ENCODE peak calls at places on chromosomes 11 and 22, in seven cellular contexts. One of them, this sample, is unnamed.

GRCh38 chr11:61378713-61379313 is 13.6 kb upstream of the TMEM216 start:
- DNase-seq in endothelial cell of umbilical vein: no peak
- DNase-seq in HCT116: no peak
- DNase-seq in breast epithelium: peak
- DNase-seq in spleen: no peak
- DNase-seq in esophagus muscularis mucosa: no peak
- DNase-seq in HepG2: peak
- DNase-seq in this sample: no peak

GRCh38 chr11:45399166-45399565 is 113.0 kb upstream of the SYT13 start:
- DNase-seq in endothelial cell of umbilical vein: no peak
- DNase-seq in HCT116: no peak
- DNase-seq in breast epithelium: no peak
- DNase-seq in spleen: no peak
- DNase-seq in esophagus muscularis mucosa: no peak
- DNase-seq in HepG2: no peak
- DNase-seq in this sample: no peak

GRCh38 chr11:112734207-112734606 is 227.0 kb upstream of the NCAM1 start:
- DNase-seq in endothelial cell of umbilical vein: no peak
- DNase-seq in HCT116: no peak
- DNase-seq in breast epithelium: no peak
- DNase-seq in spleen: no peak
- DNase-seq in esophagus muscularis mucosa: no peak
- DNase-seq in HepG2: no peak
- DNase-seq in this sample: no peak

GRCh38 chr22:17120711-17121234 is 387 bp downstream of the TMEM121B start:
- DNase-seq in endothelial cell of umbilical vein: no peak
- DNase-seq in HCT116: no peak
- DNase-seq in breast epithelium: no peak
- DNase-seq in spleen: no peak
- DNase-seq in esophagus muscularis mucosa: no peak
- DNase-seq in HepG2: no peak
- DNase-seq in this sample: no peak

GRCh38 chr11:19595840-19596751 is 116.5 kb upstream of the NAV2 start:
- DNase-seq in endothelial cell of umbilical vein: peak
- DNase-seq in HCT116: no peak
- DNase-seq in breast epithelium: no peak
- DNase-seq in spleen: no peak
- DNase-seq in esophagus muscularis mucosa: no peak
- DNase-seq in HepG2: no peak
- DNase-seq in this sample: peak

GRCh38 chr11:18321622-18321990 is 334 bp downstream of the HPS5 start:
- DNase-seq in endothelial cell of umbilical vein: no peak
- DNase-seq in HCT116: no peak
- DNase-seq in breast epithelium: no peak
- DNase-seq in spleen: no peak
- DNase-seq in esophagus muscularis mucosa: no peak
- DNase-seq in HepG2: no peak
- DNase-seq in this sample: no peak

GRCh38 chr22:38298312-38299000 is 18.8 kb downstream of the CSNK1E start:
- DNase-seq in endothelial cell of umbilical vein: no peak
- DNase-seq in HCT116: peak
- DNase-seq in breast epithelium: peak
- DNase-seq in spleen: peak
- DNase-seq in esophagus muscularis mucosa: no peak
- DNase-seq in HepG2: no peak
- DNase-seq in this sample: no peak

GRCh38 chr22:42283288-42284229 is 13.1 kb upstream of the TCF20 start:
- DNase-seq in endothelial cell of umbilical vein: no peak
- DNase-seq in HCT116: no peak
- DNase-seq in breast epithelium: no peak
- DNase-seq in spleen: peak
- DNase-seq in esophagus muscularis mucosa: no peak
- DNase-seq in HepG2: no peak
- DNase-seq in this sample: no peak

GRCh38 chr11:107252429-107253161 is 205.0 kb downstream of the CWF19L2 start:
- DNase-seq in endothelial cell of umbilical vein: no peak
- DNase-seq in HCT116: no peak
- DNase-seq in breast epithelium: no peak
- DNase-seq in spleen: no peak
- DNase-seq in esophagus muscularis mucosa: no peak
- DNase-seq in HepG2: no peak
- DNase-seq in this sample: no peak

GRCh38 chr22:25032066-25032465 is 79.5 kb downstream of the KIAA1671 start:
- DNase-seq in endothelial cell of umbilical vein: no peak
- DNase-seq in HCT116: no peak
- DNase-seq in breast epithelium: no peak
- DNase-seq in spleen: no peak
- DNase-seq in esophagus muscularis mucosa: no peak
- DNase-seq in HepG2: no peak
- DNase-seq in this sample: no peak

GRCh38 chr11:76524919-76525318 is 80.1 kb downstream of the EMSY start:
- DNase-seq in endothelial cell of umbilical vein: no peak
- DNase-seq in HCT116: peak
- DNase-seq in breast epithelium: no peak
- DNase-seq in spleen: no peak
- DNase-seq in esophagus muscularis mucosa: no peak
- DNase-seq in HepG2: peak
- DNase-seq in this sample: no peak

GRCh38 chr22:44584256-44584902 is 86.3 kb upstream of the RTL6 start:
- DNase-seq in endothelial cell of umbilical vein: no peak
- DNase-seq in HCT116: no peak
- DNase-seq in breast epithelium: no peak
- DNase-seq in spleen: peak
- DNase-seq in esophagus muscularis mucosa: no peak
- DNase-seq in HepG2: no peak
- DNase-seq in this sample: peak

DNA sequence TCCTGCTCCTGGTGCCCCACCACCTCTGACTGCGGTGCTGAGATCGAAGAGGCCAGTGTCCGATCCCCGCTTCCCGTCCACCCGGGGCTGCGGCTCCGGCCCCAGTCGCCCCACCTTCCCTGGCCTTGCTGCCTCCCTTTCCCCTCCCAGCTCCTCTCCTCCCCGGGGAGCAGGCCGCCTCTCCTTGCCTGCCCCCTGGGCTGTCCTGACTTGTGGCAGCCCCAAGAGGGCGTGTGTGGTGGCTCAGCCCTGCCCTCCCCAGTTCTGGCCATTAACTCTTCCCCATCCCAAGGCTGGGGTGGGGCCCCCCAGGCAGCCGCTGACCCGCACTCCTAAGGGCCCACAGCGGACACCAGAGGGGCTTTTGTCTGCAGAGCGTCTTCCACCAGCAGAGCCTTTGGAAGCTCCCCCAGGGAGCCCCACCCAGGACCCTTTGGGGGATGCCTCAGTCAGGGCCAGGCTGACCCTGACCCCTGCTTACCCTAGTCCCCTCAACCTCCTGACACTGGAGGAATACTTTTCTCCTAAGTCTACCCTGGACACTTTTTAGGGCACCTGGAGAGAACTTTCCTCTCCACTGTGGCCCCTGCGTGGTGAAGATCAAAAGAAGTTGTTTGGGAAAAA is 16.7 kb downstream of the RTN4RL2 start:
- DNase-seq in endothelial cell of umbilical vein: no peak
- DNase-seq in HCT116: no peak
- DNase-seq in breast epithelium: no peak
- DNase-seq in spleen: peak
- DNase-seq in esophagus muscularis mucosa: no peak
- DNase-seq in HepG2: no peak
- DNase-seq in this sample: no peak
- TF ChIP-seq POLR2A in endothelial cell of umbilical vein: no peak
- TF ChIP-seq POLR2A in HCT116: no peak
- TF ChIP-seq POLR2A in breast epithelium: no peak
- TF ChIP-seq POLR2A in spleen: no peak
- TF ChIP-seq POLR2A in esophagus muscularis mucosa: no peak
- TF ChIP-seq POLR2A in HepG2: no peak
- TF ChIP-seq POLR2A in this sample: no peak

GRCh38 chr11:12674936-12675696 is 895 bp downstream of the TEAD1 start:
- DNase-seq in endothelial cell of umbilical vein: peak
- DNase-seq in HCT116: no peak
- DNase-seq in breast epithelium: peak
- DNase-seq in spleen: no peak
- DNase-seq in esophagus muscularis mucosa: no peak
- DNase-seq in HepG2: no peak
- DNase-seq in this sample: peak

GRCh38 chr11:12678092-12678491 is 3.9 kb downstream of the TEAD1 start:
- DNase-seq in endothelial cell of umbilical vein: no peak
- DNase-seq in HCT116: no peak
- DNase-seq in breast epithelium: no peak
- DNase-seq in spleen: no peak
- DNase-seq in esophagus muscularis mucosa: no peak
- DNase-seq in HepG2: no peak
- DNase-seq in this sample: no peak

GRCh38 chr11:12678991-12679390 is 4.8 kb downstream of the TEAD1 start:
- DNase-seq in endothelial cell of umbilical vein: no peak
- DNase-seq in HCT116: no peak
- DNase-seq in breast epithelium: no peak
- DNase-seq in spleen: no peak
- DNase-seq in esophagus muscularis mucosa: no peak
- DNase-seq in HepG2: no peak
- DNase-seq in this sample: no peak

GRCh38 chr11:12675951-12676711 is 1.9 kb downstream of the TEAD1 start:
- DNase-seq in endothelial cell of umbilical vein: peak
- DNase-seq in HCT116: no peak
- DNase-seq in breast epithelium: no peak
- DNase-seq in spleen: no peak
- DNase-seq in esophagus muscularis mucosa: no peak
- DNase-seq in HepG2: no peak
- DNase-seq in this sample: no peak

GRCh38 chr11:12677131-12677530 is 2.9 kb downstream of the TEAD1 start:
- DNase-seq in endothelial cell of umbilical vein: peak
- DNase-seq in HCT116: no peak
- DNase-seq in breast epithelium: peak
- DNase-seq in spleen: no peak
- DNase-seq in esophagus muscularis mucosa: no peak
- DNase-seq in HepG2: no peak
- DNase-seq in this sample: no peak
- H3K27ac ChIP-seq in endothelial cell of umbilical vein: no peak
- H3K27ac ChIP-seq in HCT116: no peak
- H3K27ac ChIP-seq in breast epithelium: peak
- H3K27ac ChIP-seq in spleen: no peak
- H3K27ac ChIP-seq in esophagus muscularis mucosa: peak
- H3K27ac ChIP-seq in HepG2: no peak
- H3K27ac ChIP-seq in this sample: no peak

GRCh38 chr22:30357650-30358215 is 926 bp downstream of the CCDC157 start:
- DNase-seq in endothelial cell of umbilical vein: no peak
- DNase-seq in HCT116: no peak
- DNase-seq in breast epithelium: no peak
- DNase-seq in spleen: no peak
- DNase-seq in esophagus muscularis mucosa: no peak
- DNase-seq in HepG2: no peak
- DNase-seq in this sample: no peak

GRCh38 chr22:30354644-30355043 is 2.0 kb downstream of the SF3A1 start:
- DNase-seq in endothelial cell of umbilical vein: no peak
- DNase-seq in HCT116: no peak
- DNase-seq in breast epithelium: no peak
- DNase-seq in spleen: no peak
- DNase-seq in esophagus muscularis mucosa: no peak
- DNase-seq in HepG2: no peak
- DNase-seq in this sample: no peak

GRCh38 chr22:30361916-30362631 is 5.3 kb downstream of the CCDC157 start:
- DNase-seq in endothelial cell of umbilical vein: no peak
- DNase-seq in HCT116: no peak
- DNase-seq in breast epithelium: no peak
- DNase-seq in spleen: no peak
- DNase-seq in esophagus muscularis mucosa: no peak
- DNase-seq in HepG2: no peak
- DNase-seq in this sample: no peak

GRCh38 chr22:30351226-30351625 is 5.5 kb downstream of the SF3A1 start:
- DNase-seq in endothelial cell of umbilical vein: no peak
- DNase-seq in HCT116: no peak
- DNase-seq in breast epithelium: no peak
- DNase-seq in spleen: no peak
- DNase-seq in esophagus muscularis mucosa: no peak
- DNase-seq in HepG2: no peak
- DNase-seq in this sample: no peak

GRCh38 chr22:30356392-30357230 is at the start of the genes CCDC157 and SF3A1:
- DNase-seq in endothelial cell of umbilical vein: peak
- DNase-seq in HCT116: peak
- DNase-seq in breast epithelium: peak
- DNase-seq in spleen: peak
- DNase-seq in esophagus muscularis mucosa: peak
- DNase-seq in HepG2: peak
- DNase-seq in this sample: peak
- TF ChIP-seq POLR2AphosphoS5 in endothelial cell of umbilical vein: peak
- TF ChIP-seq POLR2AphosphoS5 in HCT116: peak
- TF ChIP-seq POLR2AphosphoS5 in breast epithelium: peak
- TF ChIP-seq POLR2AphosphoS5 in spleen: peak
- TF ChIP-seq POLR2AphosphoS5 in esophagus muscularis mucosa: peak
- TF ChIP-seq POLR2AphosphoS5 in HepG2: peak
- TF ChIP-seq POLR2AphosphoS5 in this sample: peak

GRCh38 chr11:108574675-108575074 is 18.9 kb downstream of the EXPH5 start:
- DNase-seq in endothelial cell of umbilical vein: no peak
- DNase-seq in HCT116: no peak
- DNase-seq in breast epithelium: no peak
- DNase-seq in spleen: no peak
- DNase-seq in esophagus muscularis mucosa: no peak
- DNase-seq in HepG2: no peak
- DNase-seq in this sample: no peak

GRCh38 chr11:108565653-108566052 is 27.9 kb downstream of the EXPH5 start:
- DNase-seq in endothelial cell of umbilical vein: no peak
- DNase-seq in HCT116: no peak
- DNase-seq in breast epithelium: no peak
- DNase-seq in spleen: no peak
- DNase-seq in esophagus muscularis mucosa: no peak
- DNase-seq in HepG2: no peak
- DNase-seq in this sample: no peak

GRCh38 chr11:108569896-108570295 is 23.7 kb downstream of the EXPH5 start:
- DNase-seq in endothelial cell of umbilical vein: no peak
- DNase-seq in HCT116: no peak
- DNase-seq in breast epithelium: no peak
- DNase-seq in spleen: no peak
- DNase-seq in esophagus muscularis mucosa: no peak
- DNase-seq in HepG2: no peak
- DNase-seq in this sample: no peak

GRCh38 chr11:108568183-108568858 is 25.2 kb downstream of the EXPH5 start:
- DNase-seq in endothelial cell of umbilical vein: no peak
- DNase-seq in HCT116: no peak
- DNase-seq in breast epithelium: no peak
- DNase-seq in spleen: no peak
- DNase-seq in esophagus muscularis mucosa: no peak
- DNase-seq in HepG2: no peak
- DNase-seq in this sample: no peak

GRCh38 chr11:108571001-108571400 is 22.6 kb downstream of the EXPH5 start:
- DNase-seq in endothelial cell of umbilical vein: no peak
- DNase-seq in HCT116: no peak
- DNase-seq in breast epithelium: no peak
- DNase-seq in spleen: no peak
- DNase-seq in esophagus muscularis mucosa: no peak
- DNase-seq in HepG2: no peak
- DNase-seq in this sample: no peak
- TF ChIP-seq POLR2A in endothelial cell of umbilical vein: no peak
- TF ChIP-seq POLR2A in HCT116: no peak
- TF ChIP-seq POLR2A in breast epithelium: no peak
- TF ChIP-seq POLR2A in spleen: no peak
- TF ChIP-seq POLR2A in esophagus muscularis mucosa: no peak
- TF ChIP-seq POLR2A in HepG2: no peak
- TF ChIP-seq POLR2A in this sample: no peak

DNA sequence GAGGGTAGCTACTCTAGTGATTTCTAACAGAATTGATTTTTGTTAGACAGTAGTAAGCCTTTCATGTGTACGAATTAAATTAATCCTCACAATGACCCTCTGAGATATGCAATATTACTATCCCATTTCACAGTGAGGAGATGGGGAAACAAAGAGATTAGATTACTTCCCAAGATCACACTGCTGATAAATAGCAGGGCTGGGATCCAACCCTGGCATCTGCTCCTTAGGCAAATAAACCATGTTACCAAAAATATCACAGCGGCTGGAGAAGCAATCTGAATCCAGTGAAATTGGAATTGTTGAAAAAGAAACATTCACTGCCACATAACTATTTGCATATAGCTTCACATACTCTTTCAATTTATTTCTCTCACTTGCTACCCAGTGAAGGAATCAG is 12.8 kb upstream of the CAVIN3 start:
- DNase-seq in endothelial cell of umbilical vein: no peak
- DNase-seq in HCT116: no peak
- DNase-seq in breast epithelium: no peak
- DNase-seq in spleen: no peak
- DNase-seq in esophagus muscularis mucosa: no peak
- DNase-seq in HepG2: no peak
- DNase-seq in this sample: no peak
- H3K27ac ChIP-seq in endothelial cell of umbilical vein: no peak
- H3K27ac ChIP-seq in HCT116: no peak
- H3K27ac ChIP-seq in breast epithelium: no peak
- H3K27ac ChIP-seq in spleen: no peak
- H3K27ac ChIP-seq in esophagus muscularis mucosa: no peak
- H3K27ac ChIP-seq in HepG2: no peak
- H3K27ac ChIP-seq in this sample: no peak

This sample was measured in suprapubic skin.